ENCODE peak calls at places on chromosomes 2 and 18, in seven cellular contexts. W, R, Y, I, J, C and Z are unnamed samples.
A peak's percentile ranks its signal among the peaks of the same experiment; 100 is the strongest.

GRCh38 chr2:54627973-54628372 is 95.5 kb upstream of the EML6 start:
- DNase-seq in W (no peak), R (no peak), Y (no peak), I (no peak), J (no peak), C (no peak), Z (no peak)

GRCh38 chr2:15765686-15766302 is 174.1 kb downstream of the DDX1 start:
- DNase-seq in W (no peak), R (no peak), Y (no peak), I (no peak), J (no peak), C (no peak), Z (no peak)

GRCh38 chr18:24089059-24089458 is 49.8 kb upstream of the CABYR start:
- DNase-seq in W (peak; percentile 39), R (no peak), Y (no peak), I (no peak), J (no peak), C (no peak), Z (no peak)

GRCh38 chr2:20594957-20595356 is 55.9 kb downstream of the HS1BP3 start:
- DNase-seq in W (no peak), R (no peak), Y (no peak), I (no peak), J (no peak), C (no peak), Z (no peak)

GRCh38 chr2:191347881-191348280 is 102.7 kb downstream of the MYO1B start:
- DNase-seq in W (no peak), R (no peak), Y (no peak), I (no peak), J (no peak), C (no peak), Z (no peak)

GRCh38 chr2:182618672-182619079 is 97.4 kb upstream of the DNAJC10 start:
- DNase-seq in W (no peak), R (peak; percentile 12), Y (no peak), I (no peak), J (no peak), C (no peak), Z (no peak)

GRCh38 chr18:61898576-61899205 is 5.9 kb upstream of the RNF152 start:
- DNase-seq in W (no peak), R (peak; percentile 8), Y (no peak), I (no peak), J (no peak), C (no peak), Z (no peak)

GRCh38 chr2:217667545-217667944 is 335.2 kb downstream of the TNS1 start:
- DNase-seq in W (no peak), R (no peak), Y (no peak), I (no peak), J (no peak), C (no peak), Z (no peak)

GRCh38 chr18:58167073-58167472 is 123.0 kb downstream of the NEDD4L start:
- DNase-seq in W (no peak), R (no peak), Y (no peak), I (no peak), J (no peak), C (no peak), Z (no peak)

DNA sequence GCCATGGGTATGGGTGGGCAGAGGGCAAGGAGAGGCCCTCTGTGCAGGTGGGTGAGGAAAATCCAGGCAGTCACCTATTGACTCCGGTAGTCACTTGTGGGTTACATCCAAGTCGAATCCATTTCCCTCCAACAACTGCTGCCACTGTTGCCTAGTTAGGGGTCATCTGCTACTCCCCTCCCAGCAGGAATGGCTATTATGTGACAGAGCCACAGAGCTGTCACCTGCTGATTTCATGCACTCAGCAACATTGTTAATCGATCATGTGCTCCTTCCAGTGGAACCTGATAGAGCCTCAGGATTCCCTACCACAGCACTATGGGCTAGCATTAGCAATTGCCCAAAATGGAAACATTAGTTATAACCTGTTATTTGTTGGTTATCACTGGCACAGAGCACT is 31.4 kb downstream of the POLR1A start:
- DNase-seq in W (no peak), R (no peak), Y (no peak), I (no peak), J (no peak), C (no peak), Z (no peak)
- TF ChIP-seq JUND in W (no peak), R (no peak), Y (no peak), I (no peak), J (no peak), C (no peak), Z (no peak)

GRCh38 chr18:48826271-48826670 is 124.5 kb downstream of the SMAD7 start:
- DNase-seq in W (no peak), R (no peak), Y (no peak), I (no peak), J (no peak), C (no peak), Z (no peak)
- TF ChIP-seq JUND in W (no peak), R (no peak), Y (no peak), I (no peak), J (no peak), C (no peak), Z (no peak)

DNA sequence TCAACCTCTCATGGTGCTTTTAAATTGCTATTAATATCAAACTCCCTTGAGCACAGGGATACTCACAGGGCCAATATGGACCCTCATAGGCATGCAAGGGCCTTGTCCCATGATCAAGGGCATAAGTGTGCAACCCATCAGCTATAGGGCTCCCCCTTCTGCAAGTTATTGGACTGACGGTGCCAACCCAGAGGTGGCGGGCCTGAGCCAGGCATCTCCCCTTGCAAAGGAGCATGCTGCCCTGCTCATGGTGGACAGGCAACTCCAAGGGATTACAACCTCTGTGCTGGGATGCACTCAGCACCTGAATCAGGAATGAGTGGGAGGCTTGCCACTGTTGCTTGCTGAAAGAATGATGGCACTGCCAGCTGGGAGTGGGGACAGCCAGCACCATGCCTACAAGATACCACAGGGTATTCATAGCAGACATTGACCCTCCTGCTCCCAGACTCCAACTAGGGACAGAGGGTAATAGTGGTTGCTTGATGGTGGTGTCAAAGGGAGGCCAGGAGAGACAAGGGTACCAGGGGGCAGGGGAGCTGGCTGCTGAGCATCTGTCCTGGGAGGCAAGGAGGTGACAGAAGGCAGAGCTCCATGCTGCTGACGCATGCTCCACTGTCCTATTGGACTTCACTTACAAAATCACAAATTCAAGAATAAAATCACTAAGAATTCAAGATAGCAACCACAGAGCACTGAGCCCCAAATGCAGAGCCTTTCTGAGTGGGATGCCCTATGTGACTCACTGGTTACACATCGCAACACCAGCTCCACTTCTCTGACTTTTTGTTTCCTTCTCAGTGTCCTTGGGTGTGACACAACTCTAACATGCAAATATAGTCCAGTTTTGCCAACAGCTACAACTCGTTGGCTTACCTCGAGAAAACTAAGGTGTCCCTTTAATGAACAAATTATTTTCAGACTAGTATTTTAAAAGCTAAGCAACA is 157.1 kb upstream of the CCDC150 start:
- DNase-seq in W (no peak), R (no peak), Y (no peak), I (no peak), J (no peak), C (no peak), Z (no peak)
- TF ChIP-seq JUND in W (no peak), R (no peak), Y (no peak), I (no peak), J (no peak), C (no peak), Z (no peak)

GRCh38 chr2:220787251-220787650 is 784.9 kb downstream of the EPHA4 start:
- DNase-seq in W (no peak), R (no peak), Y (no peak), I (no peak), J (no peak), C (no peak), Z (no peak)

GRCh38 chr2:220795705-220796104 is 776.4 kb downstream of the EPHA4 start:
- DNase-seq in W (no peak), R (no peak), Y (no peak), I (no peak), J (no peak), C (no peak), Z (no peak)

GRCh38 chr2:220785181-220785580 is 786.9 kb downstream of the EPHA4 start:
- DNase-seq in W (no peak), R (no peak), Y (no peak), I (no peak), J (no peak), C (no peak), Z (no peak)

GRCh38 chr2:220786216-220786615 is 785.9 kb downstream of the EPHA4 start:
- DNase-seq in W (no peak), R (no peak), Y (no peak), I (no peak), J (no peak), C (no peak), Z (no peak)

DNA sequence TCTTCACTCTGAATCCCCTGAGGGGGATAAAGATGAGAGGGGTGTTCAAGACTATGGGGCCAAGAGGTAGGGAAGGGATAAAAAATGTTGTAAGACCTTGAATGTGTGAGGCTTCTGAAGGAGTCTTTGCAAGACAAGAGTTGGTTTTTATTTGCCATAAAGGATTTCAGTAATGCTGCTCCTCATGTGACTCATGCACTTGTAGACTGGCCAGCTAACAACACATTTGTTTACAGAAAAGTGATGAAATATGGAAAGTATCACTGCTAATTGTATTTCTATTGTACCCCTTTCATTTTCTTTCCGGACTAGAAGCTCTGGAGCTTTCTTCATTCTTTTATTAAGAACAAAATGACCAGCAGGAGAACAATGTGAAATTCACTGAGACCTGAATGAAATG is 782.1 kb downstream of the EPHA4 start:
- DNase-seq in W (no peak), R (no peak), Y (no peak), I (no peak), J (no peak), C (no peak), Z (no peak)
- TF ChIP-seq JUND in W (no peak), R (no peak), Y (no peak), I (no peak), J (no peak), C (no peak), Z (no peak)

GRCh38 chr2:219509780-219510511 is 4.3 kb upstream of the ASIC4 start:
- DNase-seq in W (peak; percentile 83), R (peak; percentile 60), Y (no peak), I (no peak), J (peak; percentile 85), C (no peak), Z (peak; percentile 38)
- TF ChIP-seq JUND in W (no peak), R (no peak), Y (no peak), I (no peak), J (peak; percentile 73), C (no peak), Z (no peak)

DNA sequence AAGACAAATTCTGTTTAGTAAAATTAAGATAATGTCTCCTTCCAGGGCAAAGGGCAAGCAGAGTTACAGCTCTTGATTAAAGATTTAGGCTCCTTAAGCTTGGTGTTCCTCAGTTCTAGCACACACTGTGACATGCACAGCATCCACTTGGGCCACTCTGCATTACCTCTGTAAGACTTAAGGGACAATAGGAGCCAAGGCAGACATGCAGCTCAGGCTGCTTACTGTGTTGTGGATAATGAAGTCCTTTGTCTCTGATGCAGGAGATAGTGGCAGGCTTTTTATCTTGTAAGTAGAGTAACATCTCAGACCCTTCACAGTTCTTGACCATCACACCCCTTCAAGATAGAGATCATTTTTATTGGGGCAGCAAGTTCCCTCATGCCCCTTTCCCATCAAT is 31.2 kb downstream of the RBM45 start:
- DNase-seq in W (no peak), R (no peak), Y (no peak), I (no peak), J (no peak), C (no peak), Z (no peak)
- TF ChIP-seq JUND in W (no peak), R (no peak), Y (no peak), I (no peak), J (no peak), C (no peak), Z (no peak)